ENCODE peak calls at places on chromosomes 4 and X, in five cellular contexts. O, K, R, A and C are unnamed samples.

GRCh38 chr4:10831727-10832408 is 147.3 kb upstream of the CLNK start:
- DNase-seq in K (no peak), A (no peak), O (no peak), R (no peak), C (no peak)

GRCh38 chrX:154433605-154434004 is 3.3 kb upstream of the GDI1 start:
- DNase-seq in A (no peak), O (no peak), K (no peak), R (no peak), C (no peak)

GRCh38 chr4:171846232-171846631 is 33.0 kb downstream of the GALNTL6 start:
- DNase-seq in K (peak; percentile 25), O (no peak), R (peak; percentile 37), A (peak; percentile 50), C (no peak)

GRCh38 chrX:41351923-41352322 is 18.0 kb downstream of the DDX3X start:
- DNase-seq in O (no peak), K (no peak), A (no peak), R (no peak), C (peak; percentile 10)

GRCh38 chrX:16469870-16470269 is 180.1 kb upstream of the S100G start:
- DNase-seq in O (no peak), K (peak; percentile 15), R (no peak), A (no peak), C (no peak)

GRCh38 chr4:56187601-56188177 is 199.6 kb downstream of the AASDH start:
- DNase-seq in A (no peak), O (no peak), R (no peak), K (no peak), C (no peak)

GRCh38 chr4:62263454-62263853 is 1063.3 kb downstream of the ADGRL3 start:
- DNase-seq in K (no peak), A (no peak), O (no peak), R (no peak), C (no peak)

GRCh38 chr4:7703669-7704068 is 236.0 kb downstream of the AFAP1 start:
- DNase-seq in O (no peak), K (no peak), R (no peak), A (no peak), C (no peak)

GRCh38 chr4:108303488-108304177 is 134.9 kb upstream of the LEF1 start:
- DNase-seq in R (no peak), O (no peak), A (no peak), K (no peak), C (peak; percentile 1)

GRCh38 chr4:40196724-40197281 is at the start of gene RHOH:
- DNase-seq in A (no peak), K (no peak), O (no peak), R (no peak), C (no peak)

GRCh38 chr4:142452132-142452855 is 393.8 kb downstream of the INPP4B start:
- DNase-seq in A (no peak), K (no peak), R (no peak), O (no peak), C (peak; percentile 50)

GRCh38 chr4:34323549-34324325 is 1920.6 kb downstream of the ARAP2 start:
- DNase-seq in R (no peak), A (no peak), O (no peak), K (no peak), C (peak; percentile 1)

GRCh38 chrX:50905334-50905733 is 5.2 kb upstream of the BMP15 start:
- DNase-seq in O (no peak), A (no peak), K (peak; percentile 7), R (no peak), C (no peak)

GRCh38 chr4:76689079-76689817 is 208.7 kb downstream of the SOWAHB start:
- DNase-seq in A (no peak), K (no peak), R (peak; percentile 78), O (peak; percentile 47), C (peak; percentile 28)

GRCh38 chrX:36908801-36909403 is 99.3 kb upstream of the FAM47C start:
- DNase-seq in R (peak; percentile 10), K (peak; percentile 4), O (peak; percentile 7), A (no peak), C (peak; percentile 29)

GRCh38 chr4:185730387-185730786 is 81.6 kb downstream of the SORBS2 start:
- DNase-seq in A (no peak), O (no peak), R (no peak), K (peak; percentile 10), C (no peak)

GRCh38 chrX:906586-906985 is 276.0 kb downstream of the SHOX start:
- DNase-seq in R (no peak), O (no peak), K (no peak), A (no peak), C (no peak)

GRCh38 chr4:110619401-110620247 is 3.3 kb downstream of the PITX2 start:
- DNase-seq in A (no peak), R (no peak), K (no peak), O (no peak), C (no peak)

GRCh38 chr4:91035276-91035675 is 908.1 kb downstream of the CCSER1 start:
- DNase-seq in K (no peak), A (no peak), R (no peak), O (no peak), C (no peak)

GRCh38 chrX:15107367-15107988 is 162.4 kb downstream of the ASB9 start:
- DNase-seq in R (no peak), O (no peak), K (no peak), A (no peak), C (no peak)

GRCh38 chrX:24146283-24146865 is 3.2 kb upstream of the ZFX start:
- DNase-seq in A (no peak), O (no peak), K (no peak), R (no peak), C (peak; percentile 22)

GRCh38 chrX:11944486-11944885 is 186.4 kb downstream of the MSL3 start:
- DNase-seq in K (peak; percentile 24), A (peak; percentile 33), R (peak; percentile 26), O (peak; percentile 11), C (peak; percentile 64)

GRCh38 chr4:113435893-113436292 is 325.6 kb downstream of the CAMK2D start:
- DNase-seq in K (no peak), O (no peak), A (no peak), R (no peak), C (peak; percentile 75)

GRCh38 chr4:54100607-54101189 is 735 bp downstream of the GSX2 start:
- DNase-seq in A (no peak), K (no peak), R (peak; percentile 71), O (no peak), C (no peak)

GRCh38 chr4:113697429-113697828 is 64.1 kb downstream of the CAMK2D start:
- DNase-seq in K (no peak), O (no peak), A (no peak), R (no peak), C (no peak)

GRCh38 chr4:70589785-70590184 is 2.3 kb upstream of the AMBN start:
- DNase-seq in K (no peak), O (no peak), A (no peak), R (no peak), C (no peak)

GRCh38 chr4:4407299-4408131 is 20.6 kb downstream of the NSG1 start:
- DNase-seq in K (no peak), R (no peak), A (no peak), O (no peak), C (no peak)

GRCh38 chrX:154714925-154715324 is 36.0 kb downstream of the GAB3 start:
- DNase-seq in O (peak; percentile 53), R (peak; percentile 63), A (no peak), K (peak; percentile 57), C (peak; percentile 50)

GRCh38 chr4:38663801-38664703 is at the start of gene KLF3:
- DNase-seq in A (no peak), R (peak; percentile 94), K (peak; percentile 91), O (peak; percentile 63), C (peak; percentile 82)

GRCh38 chrX:11655282-11655985 is 10.3 kb downstream of the ARHGAP6 start:
- DNase-seq in R (no peak), A (no peak), K (no peak), O (no peak), C (no peak)

GRCh38 chr4:78710536-78710935 is 65.6 kb upstream of the BMP2K start:
- DNase-seq in A (no peak), R (no peak), O (no peak), K (no peak), C (peak; percentile 66)

GRCh38 chr4:154086247-154086646 is 297.4 kb upstream of the SFRP2 start:
- DNase-seq in K (no peak), A (no peak), O (no peak), R (no peak), C (no peak)

GRCh38 chr4:126825083-126825482 is 807.7 kb upstream of the INTU start:
- DNase-seq in K (no peak), A (no peak), R (no peak), O (no peak), C (no peak)

GRCh38 chr4:77636902-77637301 is 31.3 kb downstream of the CXCL13 start:
- DNase-seq in K (peak; percentile 31), R (no peak), O (peak; percentile 28), A (no peak), C (peak; percentile 79)

GRCh38 chrX:30821116-30821515 is 67.9 kb downstream of the TAB3 start:
- DNase-seq in R (no peak), K (no peak), O (no peak), A (no peak), C (no peak)

GRCh38 chr4:48162162-48162561 is 28.1 kb upstream of the TXK start:
- DNase-seq in A (no peak), R (no peak), O (no peak), K (no peak), C (peak; percentile 35)

GRCh38 chr4:183326853-183327252 is 4.6 kb upstream of the CLDN24 start:
- DNase-seq in K (no peak), R (no peak), A (no peak), O (no peak), C (peak; percentile 40)

GRCh38 chr4:175282407-175282806 is 364.2 kb downstream of the ADAM29 start:
- DNase-seq in R (no peak), O (no peak), K (no peak), A (no peak), C (peak; percentile 18)

GRCh38 chr4:151553874-151554273 is 144.9 kb downstream of the FHIP1A start:
- DNase-seq in R (no peak), O (no peak), A (no peak), K (no peak), C (no peak)
- TF ChIP-seq RAD21 in R (no peak), O (no peak), A (no peak), K (no peak), C (no peak)

GRCh38 chr4:140013088-140013487 is 140.9 kb downstream of the MAML3 start:
- DNase-seq in K (no peak), R (no peak), O (no peak), A (no peak), C (no peak)
- TF ChIP-seq RAD21 in K (no peak), R (no peak), O (no peak), A (no peak), C (no peak)

GRCh38 chr4:119738901-119739300 is 110.3 kb upstream of the PDE5A start:
- DNase-seq in A (no peak), R (no peak), K (no peak), O (no peak), C (no peak)
- TF ChIP-seq RAD21 in A (no peak), R (no peak), K (no peak), O (no peak), C (no peak)

GRCh38 chrX:74248889-74249288 is 55.1 kb upstream of the ZCCHC13 start:
- DNase-seq in O (no peak), A (no peak), R (no peak), K (no peak), C (no peak)
- TF ChIP-seq RAD21 in O (no peak), A (no peak), R (no peak), K (no peak), C (no peak)